ENCODE peak calls at places on chromosomes 16 and 17, in eight cellular contexts. J is GM23248; L is SW480; G is cardiac muscle cell; C is H54; A is A549; V is effector memory CD8-positive, alpha-beta T cell; U is HCT116. E is an unnamed sample.

GRCh38 chr16:82507271-82507670 is 119.5 kb upstream of the CDH13 start:
- DNase-seq in V (no peak), L (no peak), A (no peak), G (no peak), J (no peak), C (no peak), U (no peak), E (no peak)

GRCh38 chr17:794876-795275 is 12.7 kb downstream of the MRM3 start:
- DNase-seq in J (peak), U (peak), C (no peak), A (peak), V (no peak), G (peak), L (peak), E (no peak)

GRCh38 chr17:63478814-63479494 is 2.1 kb downstream of the ACE start:
- DNase-seq in C (peak), V (peak), U (peak), A (peak), L (peak), G (peak), J (peak), E (peak)

GRCh38 chr16:57846078-57846697 is 43.9 kb upstream of the KIFC3 start:
- DNase-seq in G (no peak), L (no peak), C (no peak), V (no peak), A (no peak), J (no peak), U (no peak), E (no peak)

GRCh38 chr17:42843358-42843934 is 934 bp upstream of the AOC2 start:
- DNase-seq in U (peak), A (peak), J (peak), C (peak), V (no peak), G (peak), L (peak), E (no peak)

GRCh38 chr16:74951676-74952075 is 33.2 kb downstream of the WDR59 start:
- DNase-seq in J (no peak), L (no peak), C (no peak), V (no peak), U (no peak), G (no peak), A (no peak), E (no peak)

GRCh38 chr17:7317161-7317803 is 2.1 kb upstream of the GPS2 start:
- DNase-seq in U (no peak), A (no peak), J (no peak), L (no peak), G (no peak), V (no peak), C (no peak), E (no peak)

GRCh38 chr17:33990943-33991706 is 264.0 kb upstream of the CCL2 start:
- DNase-seq in C (no peak), L (peak), G (no peak), U (no peak), V (no peak), A (no peak), J (peak), E (no peak)

GRCh38 chr16:2236362-2237075 is at the start of gene DNASE1L2:
- DNase-seq in A (peak), U (no peak), C (no peak), G (peak), L (peak), V (no peak), J (peak), E (no peak)

GRCh38 chr17:64399071-64399766 is 8.6 kb upstream of the PECAM1 start:
- DNase-seq in C (no peak), L (peak), V (no peak), G (no peak), A (no peak), J (no peak), U (no peak), E (no peak)

GRCh38 chr16:85173981-85174751 is 61.9 kb upstream of the CIBAR2 start:
- DNase-seq in A (peak), V (no peak), G (peak), L (peak), U (peak), C (peak), J (peak), E (no peak)

E was measured in CD4-positive, alpha-beta memory T cell.